ENCODE peak calls at places on chromosomes 13 and 19, in eight cellular contexts. One of them, this sample, is unnamed.
A peak's percentile ranks its signal among the peaks of the same experiment; 100 is the strongest.

GRCh38 chr19:49861127-49861526 is 6.2 kb downstream of the PNKP start:
- DNase-seq in HFFc6: no peak
- DNase-seq in mucosa of descending colon: peak; percentile 69
- DNase-seq in endodermal cell: peak; percentile 77
- DNase-seq in psoas muscle: peak; percentile 76
- DNase-seq in neural progenitor cell: no peak
- DNase-seq in lower leg skin: no peak
- DNase-seq in BJ: no peak
- DNase-seq in this sample: no peak

GRCh38 chr13:74166286-74166685 is 32.1 kb upstream of the KLF12 start:
- DNase-seq in HFFc6: no peak
- DNase-seq in mucosa of descending colon: no peak
- DNase-seq in endodermal cell: no peak
- DNase-seq in psoas muscle: no peak
- DNase-seq in neural progenitor cell: no peak
- DNase-seq in lower leg skin: no peak
- DNase-seq in BJ: no peak
- DNase-seq in this sample: no peak

GRCh38 chr19:19372656-19373416 is 32.6 kb upstream of the GATAD2A start:
- DNase-seq in HFFc6: peak; percentile 48
- DNase-seq in mucosa of descending colon: peak; percentile 87
- DNase-seq in endodermal cell: no peak
- DNase-seq in psoas muscle: peak; percentile 74
- DNase-seq in neural progenitor cell: no peak
- DNase-seq in lower leg skin: no peak
- DNase-seq in BJ: no peak
- DNase-seq in this sample: peak; percentile 87

GRCh38 chr13:40581277-40581579 is 85.2 kb downstream of the FOXO1 start:
- DNase-seq in HFFc6: no peak
- DNase-seq in mucosa of descending colon: no peak
- DNase-seq in endodermal cell: no peak
- DNase-seq in psoas muscle: no peak
- DNase-seq in neural progenitor cell: no peak
- DNase-seq in lower leg skin: no peak
- DNase-seq in BJ: no peak
- DNase-seq in this sample: no peak

GRCh38 chr19:1133471-1133929 is 29.7 kb downstream of the GPX4 start:
- DNase-seq in HFFc6: no peak
- DNase-seq in mucosa of descending colon: peak; percentile 62
- DNase-seq in endodermal cell: peak; percentile 87
- DNase-seq in psoas muscle: no peak
- DNase-seq in neural progenitor cell: no peak
- DNase-seq in lower leg skin: peak; percentile 87
- DNase-seq in BJ: no peak
- DNase-seq in this sample: no peak

GRCh38 chr19:6481541-6482342 is at the start of gene DENND1C:
- DNase-seq in HFFc6: no peak
- DNase-seq in mucosa of descending colon: peak; percentile 59
- DNase-seq in endodermal cell: peak; percentile 78
- DNase-seq in psoas muscle: no peak
- DNase-seq in neural progenitor cell: peak; percentile 70
- DNase-seq in lower leg skin: no peak
- DNase-seq in BJ: no peak
- DNase-seq in this sample: peak; percentile 77

GRCh38 chr13:88345171-88345847 is 674.1 kb downstream of the SLITRK5 start:
- DNase-seq in HFFc6: no peak
- DNase-seq in mucosa of descending colon: no peak
- DNase-seq in endodermal cell: no peak
- DNase-seq in psoas muscle: peak; percentile 29
- DNase-seq in neural progenitor cell: no peak
- DNase-seq in lower leg skin: no peak
- DNase-seq in BJ: no peak
- DNase-seq in this sample: peak; percentile 34

GRCh38 chr19:35619290-35619923 is 6.9 kb downstream of the HAUS5 start:
- DNase-seq in HFFc6: no peak
- DNase-seq in mucosa of descending colon: no peak
- DNase-seq in endodermal cell: no peak
- DNase-seq in psoas muscle: no peak
- DNase-seq in neural progenitor cell: no peak
- DNase-seq in lower leg skin: no peak
- DNase-seq in BJ: no peak
- DNase-seq in this sample: no peak

GRCh38 chr13:110474713-110475112 is 86.8 kb downstream of the RAB20 start:
- DNase-seq in HFFc6: no peak
- DNase-seq in mucosa of descending colon: no peak
- DNase-seq in endodermal cell: no peak
- DNase-seq in psoas muscle: peak; percentile 3
- DNase-seq in neural progenitor cell: no peak
- DNase-seq in lower leg skin: no peak
- DNase-seq in BJ: no peak
- DNase-seq in this sample: no peak

GRCh38 chr19:27393591-27393990 is 1819.4 kb downstream of the UQCRFS1 start:
- DNase-seq in HFFc6: no peak
- DNase-seq in mucosa of descending colon: no peak
- DNase-seq in endodermal cell: no peak
- DNase-seq in psoas muscle: no peak
- DNase-seq in neural progenitor cell: no peak
- DNase-seq in lower leg skin: no peak
- DNase-seq in BJ: no peak
- DNase-seq in this sample: no peak

GRCh38 chr13:51453308-51453958 is 597 bp upstream of the INTS6 start:
- DNase-seq in HFFc6: no peak
- DNase-seq in mucosa of descending colon: peak; percentile 87
- DNase-seq in endodermal cell: no peak
- DNase-seq in psoas muscle: peak; percentile 93
- DNase-seq in neural progenitor cell: peak; percentile 87
- DNase-seq in lower leg skin: peak; percentile 96
- DNase-seq in BJ: no peak
- DNase-seq in this sample: peak; percentile 76

GRCh38 chr19:48239120-48239519 is 16.6 kb downstream of the CARD8 start:
- DNase-seq in HFFc6: no peak
- DNase-seq in mucosa of descending colon: no peak
- DNase-seq in endodermal cell: no peak
- DNase-seq in psoas muscle: no peak
- DNase-seq in neural progenitor cell: no peak
- DNase-seq in lower leg skin: no peak
- DNase-seq in BJ: no peak
- DNase-seq in this sample: no peak

GRCh38 chr13:66974889-66975288 is 255.2 kb downstream of the PCDH9 start:
- DNase-seq in HFFc6: no peak
- DNase-seq in mucosa of descending colon: no peak
- DNase-seq in endodermal cell: no peak
- DNase-seq in psoas muscle: no peak
- DNase-seq in neural progenitor cell: no peak
- DNase-seq in lower leg skin: no peak
- DNase-seq in BJ: no peak
- DNase-seq in this sample: no peak

GRCh38 chr19:5934779-5935472 is 20.9 kb downstream of the CAPS start:
- DNase-seq in HFFc6: peak; percentile 74
- DNase-seq in mucosa of descending colon: no peak
- DNase-seq in endodermal cell: no peak
- DNase-seq in psoas muscle: no peak
- DNase-seq in neural progenitor cell: no peak
- DNase-seq in lower leg skin: no peak
- DNase-seq in BJ: peak; percentile 79
- DNase-seq in this sample: no peak

GRCh38 chr13:30429721-30430694 is 7.7 kb downstream of the UBE2L5 start:
- DNase-seq in HFFc6: peak; percentile 89
- DNase-seq in mucosa of descending colon: no peak
- DNase-seq in endodermal cell: no peak
- DNase-seq in psoas muscle: no peak
- DNase-seq in neural progenitor cell: no peak
- DNase-seq in lower leg skin: no peak
- DNase-seq in BJ: peak; percentile 64
- DNase-seq in this sample: peak; percentile 64

GRCh38 chr13:89749888-89750287 is 1597.6 kb upstream of the MIR17HG start:
- DNase-seq in HFFc6: no peak
- DNase-seq in mucosa of descending colon: no peak
- DNase-seq in endodermal cell: no peak
- DNase-seq in psoas muscle: no peak
- DNase-seq in neural progenitor cell: no peak
- DNase-seq in lower leg skin: no peak
- DNase-seq in BJ: no peak
- DNase-seq in this sample: no peak

DNA sequence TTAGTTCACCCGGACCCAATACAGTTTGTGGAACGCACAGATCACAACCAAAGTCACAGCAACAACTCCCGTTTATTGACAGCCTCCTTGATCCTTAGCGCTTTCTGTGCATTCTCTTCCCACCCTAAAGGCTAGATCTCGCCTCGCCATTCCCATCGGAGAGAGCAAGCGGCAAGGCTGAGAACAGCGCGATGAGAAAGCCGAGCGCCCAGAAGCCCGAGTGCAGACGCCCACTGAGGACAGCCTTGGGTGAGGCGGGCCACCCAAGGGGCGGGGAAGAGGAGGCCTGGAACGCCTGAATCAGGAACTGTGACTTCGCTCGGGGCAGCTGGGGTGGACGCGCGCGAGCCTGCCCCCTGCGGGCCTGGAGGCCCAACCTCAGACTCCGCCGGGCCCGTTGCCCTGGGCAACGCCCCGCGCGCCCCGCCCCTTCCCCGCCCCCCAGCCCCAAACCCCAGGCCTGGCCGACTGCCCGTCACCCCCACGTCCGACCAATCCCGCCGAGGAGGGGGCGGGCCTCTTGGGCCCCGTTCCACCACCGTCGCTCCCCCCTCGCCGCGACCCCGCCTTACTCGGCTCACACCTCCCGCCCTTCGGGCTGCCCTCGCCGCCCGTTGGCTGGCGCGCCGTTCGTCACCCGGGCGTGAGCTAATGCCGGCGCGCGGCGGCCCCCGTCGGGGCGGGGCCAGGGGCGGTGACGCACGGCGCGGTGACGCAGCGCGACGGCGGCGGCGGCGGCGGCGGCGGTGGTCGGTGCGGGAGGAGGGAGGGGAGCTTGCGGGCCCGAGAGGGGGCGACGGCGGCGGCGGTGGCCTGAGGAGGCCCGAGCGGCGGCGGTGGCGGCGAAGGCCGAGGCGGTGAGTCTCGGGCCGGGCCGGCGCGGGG is at the start of gene SAMD4B:
- DNase-seq in HFFc6: peak; percentile 95
- DNase-seq in mucosa of descending colon: peak; percentile 98
- DNase-seq in endodermal cell: peak; percentile 100
- DNase-seq in psoas muscle: peak; percentile 100
- DNase-seq in neural progenitor cell: peak; percentile 100
- DNase-seq in lower leg skin: peak; percentile 100
- DNase-seq in BJ: peak; percentile 71
- DNase-seq in this sample: peak; percentile 99
- TF ChIP-seq CTCF in HFFc6: peak; percentile 91
- TF ChIP-seq CTCF in mucosa of descending colon: peak; percentile 77
- TF ChIP-seq CTCF in endodermal cell: peak; percentile 80
- TF ChIP-seq CTCF in psoas muscle: peak; percentile 79
- TF ChIP-seq CTCF in neural progenitor cell: peak; percentile 66
- TF ChIP-seq CTCF in lower leg skin: peak; percentile 28
- TF ChIP-seq CTCF in BJ: peak; percentile 69
- TF ChIP-seq CTCF in this sample: peak; percentile 85

GRCh38 chr13:23919006-23919405 is 21.7 kb upstream of the C1QTNF9B start:
- DNase-seq in HFFc6: no peak
- DNase-seq in mucosa of descending colon: no peak
- DNase-seq in endodermal cell: no peak
- DNase-seq in psoas muscle: no peak
- DNase-seq in neural progenitor cell: no peak
- DNase-seq in lower leg skin: no peak
- DNase-seq in BJ: no peak
- DNase-seq in this sample: no peak

GRCh38 chr13:23923031-23923430 is 25.7 kb upstream of the C1QTNF9B start:
- DNase-seq in HFFc6: no peak
- DNase-seq in mucosa of descending colon: no peak
- DNase-seq in endodermal cell: no peak
- DNase-seq in psoas muscle: no peak
- DNase-seq in neural progenitor cell: no peak
- DNase-seq in lower leg skin: no peak
- DNase-seq in BJ: no peak
- DNase-seq in this sample: no peak

GRCh38 chr13:23918208-23918607 is 20.9 kb upstream of the C1QTNF9B start:
- DNase-seq in HFFc6: peak; percentile 35
- DNase-seq in mucosa of descending colon: no peak
- DNase-seq in endodermal cell: no peak
- DNase-seq in psoas muscle: no peak
- DNase-seq in neural progenitor cell: no peak
- DNase-seq in lower leg skin: no peak
- DNase-seq in BJ: no peak
- DNase-seq in this sample: no peak

GRCh38 chr13:23922005-23922932 is 25.0 kb upstream of the C1QTNF9B start:
- DNase-seq in HFFc6: no peak
- DNase-seq in mucosa of descending colon: no peak
- DNase-seq in endodermal cell: peak; percentile 56
- DNase-seq in psoas muscle: no peak
- DNase-seq in neural progenitor cell: no peak
- DNase-seq in lower leg skin: no peak
- DNase-seq in BJ: no peak
- DNase-seq in this sample: no peak

GRCh38 chr13:23921451-23921888 is 24.2 kb upstream of the C1QTNF9B start:
- DNase-seq in HFFc6: peak; percentile 60
- DNase-seq in mucosa of descending colon: peak; percentile 35
- DNase-seq in endodermal cell: peak; percentile 80
- DNase-seq in psoas muscle: no peak
- DNase-seq in neural progenitor cell: peak; percentile 58
- DNase-seq in lower leg skin: no peak
- DNase-seq in BJ: no peak
- DNase-seq in this sample: no peak
- TF ChIP-seq CTCF in HFFc6: peak; percentile 98
- TF ChIP-seq CTCF in mucosa of descending colon: no peak
- TF ChIP-seq CTCF in endodermal cell: peak; percentile 93
- TF ChIP-seq CTCF in psoas muscle: peak; percentile 63
- TF ChIP-seq CTCF in neural progenitor cell: peak; percentile 96
- TF ChIP-seq CTCF in lower leg skin: no peak
- TF ChIP-seq CTCF in BJ: peak; percentile 64
- TF ChIP-seq CTCF in this sample: peak; percentile 79

DNA sequence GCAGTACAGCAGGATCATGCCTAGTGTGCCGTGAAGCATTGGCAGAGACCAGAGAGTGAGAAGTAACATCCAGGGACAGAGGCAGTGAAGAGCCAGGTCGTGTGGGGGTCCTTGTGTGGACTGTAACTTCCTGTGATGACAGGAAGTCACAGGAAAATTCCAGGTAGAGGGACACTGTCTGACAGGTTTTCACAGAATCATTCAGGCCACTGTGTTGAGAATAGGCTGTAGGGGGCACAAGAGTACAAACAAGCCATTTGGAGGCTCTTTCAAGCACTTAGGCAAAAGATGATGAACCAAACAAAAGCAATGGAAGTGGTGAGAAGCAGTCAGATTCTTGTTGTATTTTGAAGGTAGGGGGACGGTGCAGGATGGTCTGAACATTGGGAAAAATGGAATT is 46.4 kb downstream of the N4BP2L1 start:
- DNase-seq in HFFc6: peak; percentile 30
- DNase-seq in mucosa of descending colon: peak; percentile 53
- DNase-seq in endodermal cell: peak; percentile 73
- DNase-seq in psoas muscle: no peak
- DNase-seq in neural progenitor cell: peak; percentile 71
- DNase-seq in lower leg skin: no peak
- DNase-seq in BJ: no peak
- DNase-seq in this sample: no peak
- TF ChIP-seq CTCF in HFFc6: peak; percentile 62
- TF ChIP-seq CTCF in mucosa of descending colon: no peak
- TF ChIP-seq CTCF in endodermal cell: peak; percentile 76
- TF ChIP-seq CTCF in psoas muscle: peak; percentile 56
- TF ChIP-seq CTCF in neural progenitor cell: peak; percentile 62
- TF ChIP-seq CTCF in lower leg skin: no peak
- TF ChIP-seq CTCF in BJ: peak; percentile 52
- TF ChIP-seq CTCF in this sample: peak; percentile 33

GRCh38 chr13:63631006-63631405 is 2215.4 kb upstream of the PCDH20 start:
- DNase-seq in HFFc6: no peak
- DNase-seq in mucosa of descending colon: no peak
- DNase-seq in endodermal cell: no peak
- DNase-seq in psoas muscle: no peak
- DNase-seq in neural progenitor cell: no peak
- DNase-seq in lower leg skin: no peak
- DNase-seq in BJ: no peak
- DNase-seq in this sample: no peak

GRCh38 chr13:63636231-63636993 is 2220.8 kb upstream of the PCDH20 start:
- DNase-seq in HFFc6: no peak
- DNase-seq in mucosa of descending colon: no peak
- DNase-seq in endodermal cell: peak; percentile 44
- DNase-seq in psoas muscle: no peak
- DNase-seq in neural progenitor cell: no peak
- DNase-seq in lower leg skin: no peak
- DNase-seq in BJ: no peak
- DNase-seq in this sample: no peak
- TF ChIP-seq CTCF in HFFc6: no peak
- TF ChIP-seq CTCF in mucosa of descending colon: no peak
- TF ChIP-seq CTCF in endodermal cell: peak; percentile 70
- TF ChIP-seq CTCF in psoas muscle: no peak
- TF ChIP-seq CTCF in neural progenitor cell: peak; percentile 36
- TF ChIP-seq CTCF in lower leg skin: no peak
- TF ChIP-seq CTCF in BJ: peak; percentile 7
- TF ChIP-seq CTCF in this sample: no peak

This sample was measured in CD14-positive monocyte.